ENCODE peak calls at places on chromosomes 16 and 17, in ten cellular contexts. W is H1, M is ovary, U is GM12878, C is transverse colon, L is A549, J is tibial nerve, P is suprapubic skin, T is sigmoid colon, H is HepG2. A is an unnamed sample.

GRCh38 chr16:58045096-58045495 is 19.5 kb downstream of the MMP15 start:
- DNase-seq in W (no peak), M (no peak), U (no peak), C (no peak), L (no peak), J (no peak), P (no peak), T (no peak), H (no peak), A (no peak)

GRCh38 chr17:67491678-67492019 is 114.6 kb downstream of the PITPNC1 start:
- DNase-seq in W (no peak), M (no peak), U (no peak), C (no peak), L (no peak), J (no peak), P (no peak), T (no peak), H (no peak), A (no peak)

GRCh38 chr17:7912927-7913524 is 3.1 kb downstream of the RNF227 start:
- DNase-seq in W (no peak), M (no peak), U (peak), C (no peak), L (peak), J (no peak), P (no peak), T (no peak), H (peak), A (no peak)

GRCh38 chr16:66359012-66359411 is 7.5 kb upstream of the CDH5 start:
- DNase-seq in W (no peak), M (no peak), U (no peak), C (no peak), L (peak), J (no peak), P (no peak), T (no peak), H (no peak), A (no peak)

GRCh38 chr17:71084219-71084618 is 914.9 kb downstream of the KCNJ2 start:
- DNase-seq in W (peak), M (no peak), U (no peak), C (peak), L (peak), J (no peak), P (no peak), T (no peak), H (peak), A (peak)

GRCh38 chr17:5769936-5770335 is 185.6 kb upstream of the NLRP1 start:
- DNase-seq in W (no peak), M (no peak), U (no peak), C (no peak), L (no peak), J (no peak), P (no peak), T (no peak), H (no peak), A (no peak)

GRCh38 chr17:73042809-73043685 is 49.4 kb downstream of the SLC39A11 start:
- DNase-seq in W (no peak), M (no peak), U (no peak), C (no peak), L (no peak), J (no peak), P (no peak), T (no peak), H (no peak), A (no peak)

GRCh38 chr17:16352838-16353701 is at the start of gene CENPV:
- DNase-seq in W (peak), M (peak), U (no peak), C (peak), L (peak), J (no peak), P (peak), T (peak), H (peak), A (peak)

GRCh38 chr16:49856741-49857330 is 924 bp upstream of the ZNF423 start:
- DNase-seq in W (peak), M (peak), U (no peak), C (peak), L (peak), J (peak), P (peak), T (peak), H (peak), A (peak)

GRCh38 chr16:31868164-31868563 is 5.4 kb upstream of the ZNF267 start:
- DNase-seq in W (no peak), M (no peak), U (no peak), C (no peak), L (no peak), J (no peak), P (no peak), T (no peak), H (no peak), A (no peak)

GRCh38 chr17:40000161-40000560 is 15.1 kb upstream of the CSF3 start:
- DNase-seq in W (no peak), M (no peak), U (no peak), C (no peak), L (no peak), J (no peak), P (no peak), T (no peak), H (no peak), A (no peak)

GRCh38 chr16:89289428-89290395 is 72.2 kb downstream of the ZNF778 start:
- DNase-seq in W (peak), M (peak), U (no peak), C (peak), L (peak), J (peak), P (no peak), T (peak), H (peak), A (peak)

GRCh38 chr17:71937914-71938313 is 182.9 kb upstream of the SOX9 start:
- DNase-seq in W (no peak), M (no peak), U (no peak), C (no peak), L (no peak), J (no peak), P (no peak), T (no peak), H (no peak), A (no peak)

GRCh38 chr16:58614212-58614611 is 15.4 kb downstream of the CNOT1 start:
- DNase-seq in W (no peak), M (no peak), U (no peak), C (no peak), L (no peak), J (no peak), P (peak), T (no peak), H (no peak), A (no peak)

GRCh38 chr17:21242026-21242700 is 11.0 kb downstream of the NATD1 start:
- DNase-seq in W (no peak), M (no peak), U (no peak), C (no peak), L (no peak), J (no peak), P (no peak), T (no peak), H (no peak), A (no peak)

GRCh38 chr17:75271233-75271954 is 363 bp upstream of the MIF4GD start:
- DNase-seq in W (peak), M (peak), U (no peak), C (peak), L (peak), J (peak), P (no peak), T (peak), H (peak), A (peak)

GRCh38 chr16:76784530-76784929 is 406.5 kb upstream of the MON1B start:
- DNase-seq in W (no peak), M (no peak), U (no peak), C (no peak), L (no peak), J (no peak), P (no peak), T (no peak), H (no peak), A (no peak)

GRCh38 chr17:80109713-80110446 is 8.5 kb downstream of the GAA start:
- DNase-seq in W (no peak), M (peak), U (no peak), C (no peak), L (no peak), J (no peak), P (peak), T (no peak), H (no peak), A (no peak)

GRCh38 chr17:50564916-50565315 is 4.4 kb downstream of the CACNA1G start:
- DNase-seq in W (no peak), M (peak), U (no peak), C (peak), L (peak), J (peak), P (peak), T (peak), H (no peak), A (no peak)

GRCh38 chr16:58548378-58548777 is 33.1 kb downstream of the SETD6 start:
- DNase-seq in W (no peak), M (no peak), U (no peak), C (no peak), L (no peak), J (no peak), P (no peak), T (no peak), H (no peak), A (no peak)

GRCh38 chr16:86680661-86681439 is 102.5 kb downstream of the FOXL1 start:
- DNase-seq in W (no peak), M (no peak), U (no peak), C (no peak), L (no peak), J (no peak), P (no peak), T (peak), H (no peak), A (no peak)

GRCh38 chr17:19579867-19580565 is 46.4 kb downstream of the SLC47A1 start:
- DNase-seq in W (no peak), M (peak), U (no peak), C (no peak), L (no peak), J (no peak), P (no peak), T (no peak), H (no peak), A (no peak)

GRCh38 chr16:53083123-53083522 is 28.3 kb downstream of the CHD9 start:
- DNase-seq in W (no peak), M (no peak), U (no peak), C (no peak), L (peak), J (no peak), P (no peak), T (no peak), H (no peak), A (no peak)

GRCh38 chr16:50644730-50645129 is 36.4 kb downstream of the SNX20 start:
- DNase-seq in W (no peak), M (peak), U (no peak), C (peak), L (peak), J (no peak), P (no peak), T (no peak), H (no peak), A (peak)

GRCh38 chr17:6449307-6449706 is 5.1 kb downstream of the PIMREG start:
- DNase-seq in W (no peak), M (no peak), U (no peak), C (no peak), L (no peak), J (no peak), P (no peak), T (no peak), H (no peak), A (no peak)

GRCh38 chr17:66437466-66438026 is 135.1 kb downstream of the PRKCA start:
- DNase-seq in W (no peak), M (no peak), U (no peak), C (no peak), L (no peak), J (no peak), P (no peak), T (no peak), H (no peak), A (no peak)

GRCh38 chr16:53417011-53417410 is 17.3 kb upstream of the RBL2 start:
- DNase-seq in W (no peak), M (no peak), U (no peak), C (no peak), L (no peak), J (no peak), P (no peak), T (no peak), H (no peak), A (no peak)

GRCh38 chr16:21602785-21603184 is 3.4 kb downstream of the METTL9 start:
- DNase-seq in W (no peak), M (no peak), U (no peak), C (no peak), L (no peak), J (no peak), P (no peak), T (no peak), H (no peak), A (no peak)

GRCh38 chr17:78940708-78941107 is 15.5 kb upstream of the TIMP2 start:
- DNase-seq in W (peak), M (no peak), U (no peak), C (no peak), L (peak), J (no peak), P (no peak), T (no peak), H (peak), A (no peak)

GRCh38 chr17:79929257-79930076 is 90.2 kb upstream of the CBX4 start:
- DNase-seq in W (peak), M (no peak), U (no peak), C (no peak), L (no peak), J (no peak), P (no peak), T (no peak), H (no peak), A (no peak)

GRCh38 chr17:46943511-46944393 is 20.8 kb downstream of the GOSR2 start:
- DNase-seq in W (peak), M (peak), U (no peak), C (no peak), L (no peak), J (no peak), P (no peak), T (peak), H (peak), A (no peak)

GRCh38 chr17:40621558-40621957 is 26.1 kb downstream of the SMARCE1 start:
- DNase-seq in W (no peak), M (no peak), U (no peak), C (no peak), L (no peak), J (no peak), P (no peak), T (no peak), H (no peak), A (no peak)

GRCh38 chr16:15976929-15977637 is 27.7 kb downstream of the ABCC1 start:
- DNase-seq in W (no peak), M (no peak), U (no peak), C (no peak), L (peak), J (no peak), P (peak), T (no peak), H (no peak), A (no peak)

GRCh38 chr17:10094806-10095205 is 103.6 kb downstream of the GAS7 start:
- DNase-seq in W (no peak), M (no peak), U (no peak), C (no peak), L (no peak), J (no peak), P (no peak), T (peak), H (no peak), A (no peak)

GRCh38 chr17:10096556-10096955 is 101.8 kb downstream of the GAS7 start:
- DNase-seq in W (no peak), M (no peak), U (no peak), C (no peak), L (no peak), J (no peak), P (no peak), T (peak), H (no peak), A (no peak)

GRCh38 chr17:10103712-10104111 is 94.7 kb downstream of the GAS7 start:
- DNase-seq in W (no peak), M (no peak), U (no peak), C (no peak), L (no peak), J (no peak), P (no peak), T (no peak), H (no peak), A (no peak)

GRCh38 chr17:10102817-10103216 is 95.6 kb downstream of the GAS7 start:
- DNase-seq in W (no peak), M (no peak), U (no peak), C (no peak), L (no peak), J (no peak), P (peak), T (no peak), H (no peak), A (no peak)

DNA sequence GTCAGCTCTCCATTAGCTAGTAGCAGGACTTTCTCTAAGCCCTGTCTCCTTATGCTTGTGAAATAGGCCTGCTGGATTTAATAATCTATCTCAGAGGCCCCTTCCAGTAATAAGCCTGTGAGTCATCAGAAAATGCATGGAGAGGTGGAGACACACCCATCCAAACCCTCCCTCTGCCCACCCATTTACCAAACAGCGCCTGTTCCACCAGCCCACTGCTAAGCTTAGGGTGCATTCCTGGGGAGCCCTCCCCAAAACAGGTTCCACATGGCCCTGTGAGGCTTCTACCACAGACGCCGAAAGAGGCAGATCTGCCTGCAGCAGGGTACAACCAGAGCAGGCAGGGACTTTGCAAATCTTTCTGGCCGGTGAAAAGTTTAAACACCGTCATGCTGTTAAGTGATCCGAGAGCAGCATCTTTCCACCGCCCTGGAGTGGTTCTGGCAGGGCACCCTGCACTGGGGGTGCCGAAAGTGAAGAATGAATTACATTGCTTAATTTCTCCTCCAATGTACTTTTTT is 99.3 kb downstream of the GAS7 start:
- DNase-seq in W (no peak), M (no peak), U (no peak), C (no peak), L (no peak), J (no peak), P (peak), T (no peak), H (no peak), A (no peak)
- H3K27ac ChIP-seq in W (no peak), M (no peak), U (no peak), C (peak), L (peak), J (peak), P (peak), T (peak), H (no peak), A (peak)

GRCh38 chr16:85075236-85075924 is 36.9 kb downstream of the CIBAR2 start:
- DNase-seq in W (peak), M (no peak), U (no peak), C (no peak), L (no peak), J (no peak), P (no peak), T (no peak), H (no peak), A (no peak)
- TF ChIP-seq EP300 in W (no peak), M (no peak), U (no peak), C (no peak), L (no peak), J (no peak), P (no peak), T (no peak), H (no peak), A (no peak)

GRCh38 chr16:70476272-70477020 is 22.1 kb downstream of the FCSK start:
- DNase-seq in W (no peak), M (no peak), U (peak), C (no peak), L (no peak), J (no peak), P (no peak), T (no peak), H (no peak), A (peak)

GRCh38 chr16:70475054-70475871 is 20.9 kb downstream of the FCSK start:
- DNase-seq in W (no peak), M (no peak), U (no peak), C (no peak), L (no peak), J (no peak), P (no peak), T (no peak), H (no peak), A (no peak)

GRCh38 chr16:70472786-70473433 is 18.5 kb downstream of the FCSK start:
- DNase-seq in W (no peak), M (no peak), U (no peak), C (no peak), L (no peak), J (no peak), P (no peak), T (no peak), H (no peak), A (no peak)

GRCh38 chr16:70473446-70474319 is 19.3 kb downstream of the FCSK start:
- DNase-seq in W (no peak), M (no peak), U (no peak), C (no peak), L (peak), J (no peak), P (no peak), T (no peak), H (no peak), A (no peak)

DNA sequence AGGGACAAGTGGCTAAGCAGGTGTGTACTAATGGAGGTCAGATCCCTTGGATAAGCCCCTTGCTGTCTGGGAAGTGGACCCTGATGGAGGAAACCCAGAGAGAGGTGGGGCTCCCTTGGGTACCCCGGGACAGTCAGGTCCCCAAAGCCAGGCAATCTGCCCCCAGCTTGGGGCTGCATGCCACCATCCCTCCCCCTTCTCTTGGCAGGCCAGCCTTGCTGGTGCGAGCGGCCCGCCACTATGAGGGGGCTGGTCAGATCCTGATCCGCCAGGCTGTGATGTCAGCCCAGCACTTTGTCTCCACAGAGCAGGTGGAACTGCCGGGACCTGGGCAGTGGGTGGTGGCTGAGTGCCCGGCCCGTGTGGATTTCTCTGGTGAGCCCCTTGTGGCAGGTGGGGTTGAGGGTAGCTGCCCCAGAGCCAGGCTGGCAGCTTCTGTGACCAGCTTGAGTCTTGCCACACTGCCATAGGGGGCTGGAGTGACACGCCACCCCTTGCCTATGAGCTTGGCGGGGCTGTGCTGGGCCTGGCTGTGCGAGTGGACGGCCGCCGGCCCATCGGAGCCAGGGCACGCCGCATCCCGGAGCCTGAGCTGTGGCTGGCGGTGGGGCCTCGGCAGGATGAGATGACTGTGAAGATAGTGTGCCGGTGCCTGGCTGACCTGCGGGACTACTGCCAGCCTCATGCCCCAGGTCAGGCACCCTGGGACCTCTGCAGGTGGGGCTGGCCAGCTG is 20.1 kb downstream of the FCSK start:
- DNase-seq in W (no peak), M (no peak), U (no peak), C (no peak), L (no peak), J (no peak), P (no peak), T (no peak), H (no peak), A (no peak)
- H3K27ac ChIP-seq in W (no peak), M (no peak), U (no peak), C (no peak), L (no peak), J (no peak), P (no peak), T (no peak), H (no peak), A (no peak)

DNA sequence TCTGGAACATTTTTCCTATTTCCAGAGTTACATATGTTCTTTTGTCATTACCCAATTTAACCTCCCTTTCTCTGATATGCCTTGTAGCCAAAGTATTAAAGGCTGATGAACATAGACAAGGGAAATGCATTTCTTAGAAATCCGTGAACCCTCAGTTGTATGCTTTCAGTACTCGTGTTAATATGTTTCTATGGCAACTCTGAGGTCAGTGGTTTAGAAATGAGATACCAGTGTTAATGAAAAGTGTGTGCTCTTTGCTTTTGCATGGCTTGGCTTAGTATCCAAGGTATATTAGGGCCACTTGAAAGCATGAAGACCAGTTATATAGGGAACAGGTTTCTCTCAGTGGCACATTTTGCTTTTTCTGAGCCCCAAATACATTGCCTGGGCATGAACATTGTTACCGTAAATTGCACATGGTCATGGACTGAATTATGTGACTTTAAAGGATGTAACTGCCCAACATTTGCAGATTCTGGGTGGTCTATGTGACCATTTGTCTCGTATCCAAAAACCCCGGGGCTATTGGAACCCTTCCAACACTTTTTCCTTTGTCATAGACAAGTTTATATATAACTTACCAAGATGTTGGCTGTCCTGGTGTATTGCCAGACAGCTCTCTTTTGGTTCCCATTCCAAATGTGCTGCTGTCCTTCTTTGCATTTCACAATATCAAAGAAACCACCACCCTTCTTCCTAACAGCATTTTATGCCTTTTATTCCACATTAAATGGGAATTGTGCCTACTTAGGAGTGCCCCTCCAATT is 17.5 kb downstream of the ABHD15 start:
- DNase-seq in W (no peak), M (no peak), U (no peak), C (no peak), L (no peak), J (no peak), P (no peak), T (no peak), H (no peak), A (no peak)
- TF ChIP-seq EP300 in W (no peak), M (no peak), U (no peak), C (no peak), L (no peak), J (no peak), P (no peak), T (no peak), H (no peak), A (no peak)